ENCODE peak calls at places on chromosomes 3 and 15, in four cellular contexts. S is psoas muscle, Y is astrocyte of the spinal cord, A is PC-9. E is an unnamed sample.

GRCh38 chr15:79349526-79349925 is 38.6 kb downstream of the TMED3 start:
- DNase-seq in S (no peak), Y (no peak), A (no peak), E (no peak)

GRCh38 chr3:47210863-47211405 is 47.0 kb upstream of the SETD2 start:
- DNase-seq in S (no peak), Y (no peak), A (no peak), E (no peak)

GRCh38 chr3:102444101-102444500 is 9.3 kb downstream of the ZPLD1 start:
- DNase-seq in S (no peak), Y (peak; percentile 54), A (no peak), E (no peak)

GRCh38 chr3:142065932-142066331 is 83.4 kb downstream of the TFDP2 start:
- DNase-seq in S (no peak), Y (no peak), A (no peak), E (no peak)

GRCh38 chr3:147943265-147943945 is 534.2 kb downstream of the ZIC1 start:
- DNase-seq in S (no peak), Y (peak; percentile 94), A (peak; percentile 27), E (no peak)

GRCh38 chr3:194078046-194078445 is 57.9 kb upstream of the HES1 start:
- DNase-seq in S (no peak), Y (no peak), A (no peak), E (no peak)

GRCh38 chr15:28103402-28103801 is 4.3 kb upstream of the OCA2 start:
- DNase-seq in S (no peak), Y (no peak), A (no peak), E (no peak)

GRCh38 chr3:65828706-65829105 is 210.0 kb downstream of the MAGI1 start:
- DNase-seq in S (no peak), Y (peak; percentile 49), A (no peak), E (no peak)

GRCh38 chr15:74038707-74039655 is 43.4 kb downstream of the GOLGA6A start:
- DNase-seq in S (no peak), Y (no peak), A (no peak), E (no peak)

GRCh38 chr15:29528276-29528675 is 258.7 kb upstream of the NSMCE3 start:
- DNase-seq in S (no peak), Y (no peak), A (no peak), E (no peak)

GRCh38 chr3:20039765-20040475 is at the start of gene KAT2B:
- DNase-seq in S (peak; percentile 81), Y (peak; percentile 60), A (peak; percentile 67), E (peak; percentile 71)

GRCh38 chr3:195110647-195111321 is 160.2 kb downstream of the XXYLT1 start:
- DNase-seq in S (no peak), Y (no peak), A (no peak), E (no peak)

DNA sequence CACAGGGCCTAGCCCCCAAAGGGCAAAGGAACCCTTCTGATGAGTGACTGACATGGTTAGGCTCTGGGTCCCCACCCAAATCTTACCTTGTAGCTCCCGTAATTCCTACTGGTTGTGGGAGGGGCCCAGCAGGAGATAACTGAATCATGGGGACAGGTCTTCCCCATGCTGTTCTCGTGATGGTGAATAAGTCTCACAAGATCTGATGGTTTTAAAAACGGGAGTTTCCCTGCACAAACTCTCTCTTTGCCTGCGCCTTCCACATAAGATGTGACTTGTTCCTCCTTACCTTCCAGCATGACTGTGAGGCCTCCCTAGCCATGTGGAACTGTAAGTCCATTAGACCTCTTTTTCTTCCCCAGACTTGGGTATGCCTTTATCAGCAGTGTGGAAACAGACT is 16.9 kb downstream of the TKT start:
- DNase-seq in S (no peak), Y (no peak), A (no peak), E (no peak)
- H3K4me3 ChIP-seq in S (no peak overlapping the region), Y (no peak overlapping the region), A (no peak overlapping the region), E (no peak overlapping the region)

GRCh38 chr3:40923130-40923529 is 276.2 kb upstream of the CTNNB1 start:
- DNase-seq in S (no peak), Y (no peak), A (no peak), E (no peak)

GRCh38 chr3:40921251-40921650 is 278.1 kb upstream of the CTNNB1 start:
- DNase-seq in S (no peak), Y (no peak), A (no peak), E (no peak)

GRCh38 chr3:40924559-40925058 is 274.7 kb upstream of the CTNNB1 start:
- DNase-seq in S (no peak), Y (no peak), A (no peak), E (no peak)

GRCh38 chr3:40915346-40915865 is 283.9 kb upstream of the CTNNB1 start:
- DNase-seq in S (no peak), Y (no peak), A (no peak), E (no peak)

DNA sequence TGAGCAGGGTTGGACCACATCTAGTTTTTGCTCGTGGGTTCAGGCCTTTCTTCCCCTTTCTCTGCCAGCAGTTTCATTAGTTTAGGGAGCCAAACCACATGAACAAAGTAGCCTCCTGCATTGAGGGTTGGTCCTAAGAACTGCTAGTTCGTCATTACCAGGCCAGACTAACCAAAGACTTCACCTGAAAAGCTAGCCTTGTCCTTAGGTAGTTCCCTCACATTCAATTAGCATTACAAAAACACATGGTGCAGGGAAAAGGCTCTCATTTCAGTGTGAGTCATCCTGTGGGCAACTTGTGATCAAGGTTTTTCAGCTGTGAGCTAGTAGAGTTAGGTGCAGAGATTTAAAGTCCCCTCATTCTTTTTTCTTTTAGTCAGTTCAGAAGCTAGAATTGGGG is 279.3 kb upstream of the CTNNB1 start:
- DNase-seq in S (no peak), Y (peak; percentile 79), A (no peak), E (no peak)
- H3K4me3 ChIP-seq in S (no peak overlapping the region), Y (no peak overlapping the region), A (no peak overlapping the region), E (no peak overlapping the region)

GRCh38 chr15:99983894-99984293 is 250.7 kb upstream of the LYSMD4 start:
- DNase-seq in S (no peak), Y (no peak), A (no peak), E (no peak)
- H3K4me3 ChIP-seq in S (no peak overlapping the region), Y (no peak overlapping the region), A (no peak overlapping the region), E (no peak overlapping the region)

GRCh38 chr3:183527980-183528379 is 27.5 kb downstream of the KLHL6 start:
- DNase-seq in S (no peak), Y (no peak), A (no peak), E (no peak)

GRCh38 chr3:183527421-183527979 is 28.0 kb downstream of the KLHL6 start:
- DNase-seq in S (no peak), Y (no peak), A (no peak), E (no peak)

GRCh38 chr3:183526838-183527420 is 28.6 kb downstream of the KLHL6 start:
- DNase-seq in S (no peak), Y (no peak), A (no peak), E (no peak)

GRCh38 chr3:183532620-183533409 is 22.7 kb downstream of the KLHL6 start:
- DNase-seq in S (no peak), Y (no peak), A (no peak), E (no peak)

DNA sequence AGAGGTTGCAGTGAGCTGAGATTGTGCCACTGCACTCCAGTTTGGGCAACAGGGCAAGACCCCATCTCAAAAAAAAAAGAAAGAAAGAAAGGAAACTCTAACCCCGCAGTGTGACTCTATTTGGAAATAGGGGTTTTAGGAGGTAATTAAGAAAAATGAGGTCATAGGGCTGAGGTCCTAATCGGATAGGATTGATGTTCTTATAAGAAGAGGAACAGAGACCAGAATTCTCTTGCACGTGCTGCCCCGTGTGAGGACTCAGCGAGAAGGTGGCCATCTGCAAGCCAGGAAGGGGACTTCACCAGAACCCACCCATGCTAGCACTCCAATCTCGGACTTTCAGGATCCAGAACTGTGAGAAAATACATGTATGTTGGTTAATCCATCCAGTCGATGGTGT is 25.8 kb downstream of the KLHL6 start:
- DNase-seq in S (no peak), Y (no peak), A (no peak), E (no peak)
- H3K4me3 ChIP-seq in S (no peak overlapping the region), Y (no peak overlapping the region), A (no peak overlapping the region), E (no peak overlapping the region)

GRCh38 chr3:128648402-128648801 is 2.2 kb downstream of the RPN1 start:
- DNase-seq in S (no peak), Y (no peak), A (no peak), E (no peak)
- H3K4me3 ChIP-seq in S (peak overlapping the region; percentile 100), Y (peak overlapping the region; percentile 99), A (peak overlapping the region; percentile 98), E (no peak overlapping the region)

GRCh38 chr3:23942546-23942945 is 2.5 kb upstream of the NR1D2 start:
- DNase-seq in S (no peak), Y (no peak), A (no peak), E (no peak)

GRCh38 chr3:23944861-23945652 is at the start of gene NR1D2:
- DNase-seq in S (peak; percentile 88), Y (peak; percentile 78), A (peak; percentile 77), E (peak; percentile 71)

GRCh38 chr3:23945653-23945902 is 492 bp downstream of the NR1D2 start:
- DNase-seq in S (no peak), Y (no peak), A (no peak), E (no peak)

GRCh38 chr3:23945903-23946751 is 1.0 kb downstream of the NR1D2 start:
- DNase-seq in S (peak; percentile 98), Y (peak; percentile 98), A (peak; percentile 97), E (peak; percentile 96)

GRCh38 chr3:23944007-23944760 is 902 bp upstream of the NR1D2 start:
- DNase-seq in S (no peak), Y (no peak), A (no peak), E (no peak)
- H3K4me3 ChIP-seq in S (peak overlapping the region; percentile 81), Y (peak overlapping the region; percentile 72), A (peak overlapping the region; percentile 60), E (peak overlapping the region; percentile 86)

GRCh38 chr15:23687143-23687470 is at the start of gene NDN:
- DNase-seq in S (peak; percentile 42), Y (peak; percentile 37), A (no peak), E (no peak)

GRCh38 chr15:23690015-23690414 is 2.9 kb upstream of the NDN start:
- DNase-seq in S (no peak), Y (no peak), A (no peak), E (no peak)

GRCh38 chr15:23690450-23690852 is 3.3 kb upstream of the NDN start:
- DNase-seq in S (peak; percentile 52), Y (peak; percentile 38), A (no peak), E (peak; percentile 47)

GRCh38 chr15:23686466-23687142 is 501 bp downstream of the NDN start:
- DNase-seq in S (no peak), Y (peak; percentile 6), A (no peak), E (no peak)
- H3K4me3 ChIP-seq in S (peak overlapping the region; percentile 63), Y (peak overlapping the region; percentile 55), A (no peak overlapping the region), E (peak overlapping the region; percentile 62)

DNA sequence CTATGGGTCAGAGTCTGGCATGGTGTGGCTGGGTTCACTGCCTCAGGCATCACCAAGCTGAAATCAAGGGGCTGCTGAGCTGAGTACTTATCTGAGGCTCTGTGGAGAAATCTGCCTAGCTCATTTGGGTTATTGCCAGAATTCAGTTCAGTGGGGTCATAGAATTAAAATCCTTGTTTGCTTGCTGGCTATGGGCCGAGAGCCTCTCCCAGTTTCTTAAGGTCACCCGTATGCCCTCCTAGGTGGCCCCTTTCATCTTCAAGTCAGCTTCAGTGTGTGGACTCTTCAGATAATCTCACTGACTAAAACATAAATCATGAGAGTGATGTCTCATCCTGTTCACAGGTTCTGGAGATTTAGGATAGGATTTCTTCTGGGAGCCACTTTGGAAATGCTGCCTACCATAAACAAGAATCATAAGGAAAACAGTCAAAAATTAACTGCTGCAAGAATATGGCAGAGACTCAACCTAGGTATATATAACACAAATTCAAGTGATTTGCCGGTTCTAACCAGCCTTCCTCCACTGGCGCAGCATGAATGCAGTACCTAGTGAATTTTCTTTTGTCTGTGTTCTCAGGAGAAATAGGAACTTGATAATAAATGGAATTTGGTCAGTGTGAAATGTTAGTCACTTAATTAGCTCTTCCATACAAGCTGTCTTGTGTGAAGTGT is 5.3 kb downstream of the CP start:
- DNase-seq in S (no peak), Y (no peak), A (no peak), E (no peak)
- H3K4me3 ChIP-seq in S (no peak overlapping the region), Y (no peak overlapping the region), A (no peak overlapping the region), E (no peak overlapping the region)